ENCODE peak calls at places on chromosomes 13 and 19, in five cellular contexts. V is endodermal cell; Y is CD8-positive, alpha-beta T cell; X is Peyer's patch; L is cardiac muscle cell. D is an unnamed sample. For H3K27me3, the result is how much of the 10 kb centered on the place peaks cover.

GRCh38 chr13:48749699-48750473 is 96.2 kb downstream of the CYSLTR2 start:
- DNase-seq in Y (peak), V (peak), X (peak), L (peak), D (peak)

GRCh38 chr13:35714096-35714495 is 237.6 kb upstream of the MAB21L1 start:
- DNase-seq in Y (no peak), V (no peak), L (no peak), X (no peak), D (no peak)

GRCh38 chr19:8486661-8487136 is 15.7 kb downstream of the PRAM1 start:
- DNase-seq in Y (no peak), X (no peak), L (no peak), V (no peak), D (no peak)

GRCh38 chr19:29851769-29852521 is 40.2 kb downstream of the CCNE1 start:
- DNase-seq in V (peak), L (no peak), Y (no peak), X (no peak), D (no peak)

GRCh38 chr13:43044720-43045301 is 21.4 kb downstream of the DNAJC15 start:
- DNase-seq in V (no peak), L (no peak), X (no peak), Y (no peak), D (no peak)

GRCh38 chr13:30751183-30751933 is 16.0 kb downstream of the ALOX5AP start:
- DNase-seq in V (no peak), L (no peak), X (no peak), Y (no peak), D (no peak)

GRCh38 chr19:40223135-40223822 is 3.2 kb downstream of the CCNP start:
- DNase-seq in V (peak), L (no peak), Y (no peak), X (peak), D (peak)

GRCh38 chr13:97254809-97255208 is 32.7 kb downstream of the MBNL2 start:
- DNase-seq in V (no peak), X (no peak), Y (no peak), L (no peak), D (no peak)

GRCh38 chr13:25811506-25811905 is 240.3 kb downstream of the SHISA2 start:
- DNase-seq in X (no peak), L (no peak), Y (no peak), V (no peak), D (no peak)

GRCh38 chr19:1333789-1334188 is 48.1 kb downstream of the EFNA2 start:
- DNase-seq in X (no peak), L (no peak), V (no peak), Y (no peak), D (no peak)

GRCh38 chr13:64709079-64709478 is 2521.1 kb downstream of the PCDH9 start:
- DNase-seq in V (no peak), L (no peak), Y (no peak), X (no peak), D (no peak)

GRCh38 chr13:92842145-92842544 is 384.5 kb upstream of the GPC6 start:
- DNase-seq in V (no peak), L (peak), X (no peak), Y (no peak), D (no peak)

GRCh38 chr13:114068723-114069322 is 63.6 kb downstream of the RASA3 start:
- DNase-seq in L (peak), Y (no peak), V (no peak), X (no peak), D (no peak)

GRCh38 chr13:113964251-113964995 is 9.5 kb downstream of the C13orf46 start:
- DNase-seq in X (no peak), L (no peak), Y (no peak), V (no peak), D (peak)

GRCh38 chr13:70080030-70080429 is 27.6 kb upstream of the ATXN8OS start:
- DNase-seq in X (no peak), L (no peak), V (no peak), Y (no peak), D (no peak)

GRCh38 chr19:14385492-14385891 is 4.2 kb downstream of the ADGRE5 start:
- DNase-seq in X (no peak), L (no peak), V (no peak), Y (peak), D (no peak)

GRCh38 chr19:14383556-14383897 is 2.3 kb downstream of the ADGRE5 start:
- DNase-seq in X (no peak), V (no peak), Y (no peak), L (peak), D (no peak)

GRCh38 chr19:14383898-14384669 is 2.8 kb downstream of the ADGRE5 start:
- DNase-seq in V (no peak), X (peak), L (peak), Y (no peak), D (no peak)

GRCh38 chr19:14378890-14379289 is 2.4 kb upstream of the ADGRE5 start:
- DNase-seq in L (no peak), Y (no peak), V (no peak), X (no peak), D (no peak)

DNA sequence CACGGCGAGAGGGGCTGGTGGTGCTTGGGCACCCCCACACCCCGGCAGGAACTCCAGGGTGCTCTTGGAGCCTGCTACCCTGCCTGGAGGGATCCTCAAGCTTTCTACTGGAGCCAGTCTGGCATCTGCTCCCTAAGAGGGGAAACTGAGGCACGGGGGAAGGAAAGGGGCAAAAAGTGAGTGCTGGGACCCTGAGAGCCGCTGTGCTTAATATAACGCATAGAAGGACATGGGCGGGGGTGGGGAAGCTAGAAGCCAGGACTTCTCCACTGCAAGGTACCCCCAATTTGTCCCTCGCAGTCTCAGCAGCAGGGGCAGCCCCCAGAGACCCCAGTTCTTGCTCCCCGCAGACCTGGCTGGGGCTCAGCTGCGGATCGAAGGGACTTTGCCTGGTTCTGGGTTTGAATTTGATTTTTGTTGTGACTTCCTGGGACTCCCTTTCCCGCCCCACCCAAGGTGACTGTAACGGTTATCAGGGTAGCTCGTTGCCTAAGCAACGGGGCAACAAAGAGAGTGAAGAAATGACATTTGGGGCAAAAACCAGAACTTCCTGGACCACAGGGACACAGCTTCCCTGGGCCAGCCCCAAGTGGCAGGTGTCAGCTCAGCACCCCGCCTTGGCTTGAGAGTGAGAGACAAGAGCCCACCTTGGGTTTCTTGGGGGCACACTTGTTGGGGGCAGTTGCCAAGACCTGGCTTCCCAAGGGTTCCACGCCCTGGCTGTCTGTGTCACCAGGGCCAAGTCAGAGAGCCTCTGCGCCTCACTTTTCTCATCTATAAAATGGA is 638 bp downstream of the ADGRE5 start:
- DNase-seq in L (peak), V (no peak), Y (peak), X (peak), D (no peak)
- H3K27me3 ChIP-seq in L (under half), V (under half), Y (under half), X (under half), D (under half)

GRCh38 chr19:38417544-38418506 is 8.2 kb downstream of the RASGRP4 start:
- DNase-seq in X (peak), Y (peak), L (peak), V (peak), D (no peak)
- TF ChIP-seq CTCF in X (no peak), Y (no peak), L (no peak), V (peak), D (no peak)

GRCh38 chr19:16071072-16071691 is 5.1 kb upstream of the TPM4 start:
- DNase-seq in V (no peak), Y (no peak), X (no peak), L (no peak), D (no peak)
- H3K27me3 ChIP-seq in V (under half), Y (under half), X (under half), L (under half), D (under half)

GRCh38 chr19:18427752-18428131 is 8.5 kb downstream of the SSBP4 start:
- DNase-seq in V (no peak), L (no peak), Y (no peak), X (no peak), D (no peak)

GRCh38 chr19:18430417-18431144 is 7.4 kb downstream of the ISYNA1 start:
- DNase-seq in L (no peak), Y (no peak), X (no peak), V (no peak), D (no peak)

GRCh38 chr19:18428173-18428836 is 9.1 kb downstream of the SSBP4 start:
- DNase-seq in Y (no peak), V (no peak), L (no peak), X (no peak), D (no peak)

GRCh38 chr19:18429717-18430416 is 8.1 kb downstream of the ISYNA1 start:
- DNase-seq in X (no peak), L (no peak), Y (no peak), V (peak), D (no peak)

DNA sequence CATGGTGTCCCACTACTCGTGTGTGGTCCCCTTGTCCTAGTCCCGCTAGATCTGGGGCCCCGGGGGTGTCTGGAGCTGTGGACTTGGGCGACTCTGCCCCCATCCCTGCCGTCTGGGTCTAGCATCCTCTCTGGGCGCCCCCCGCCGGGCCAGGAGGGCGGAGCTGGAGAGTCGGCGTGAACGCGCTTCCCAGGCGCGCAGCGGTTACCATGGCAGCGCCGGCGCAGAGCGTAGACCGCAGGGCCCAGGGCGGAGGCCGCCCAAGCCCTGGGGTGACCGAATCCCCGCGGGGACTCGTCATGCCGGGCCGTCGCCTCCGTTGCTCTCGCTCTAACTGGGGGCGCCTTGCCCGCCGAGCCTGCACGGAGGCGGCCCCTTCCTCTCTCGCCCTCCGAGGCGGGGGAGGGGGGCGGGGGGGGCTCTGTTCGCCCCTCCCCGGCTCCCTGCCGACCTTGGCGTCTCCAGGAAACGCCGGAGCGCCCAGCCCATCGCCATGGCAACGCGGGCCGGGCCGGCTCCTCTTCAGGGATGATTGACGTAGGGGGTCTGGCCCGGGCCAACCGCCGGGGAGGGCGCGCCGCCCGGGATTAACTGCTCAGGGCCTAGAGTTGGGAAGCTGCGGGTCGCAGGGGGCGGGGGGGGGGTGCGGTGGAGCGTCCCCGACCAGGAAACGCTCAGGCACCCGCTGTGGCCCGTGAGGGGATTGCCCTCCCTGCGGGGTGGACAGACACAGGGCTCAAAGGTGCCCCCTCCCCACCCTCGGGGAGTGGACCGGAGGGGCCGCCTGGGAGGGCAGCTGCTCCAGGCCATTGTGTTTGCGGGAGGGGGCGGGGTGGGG is 8.9 kb downstream of the ISYNA1 start:
- DNase-seq in Y (peak), L (peak), V (peak), X (peak), D (no peak)
- TF ChIP-seq CTCF in Y (no peak), L (no peak), V (no peak), X (no peak), D (no peak)

DNA sequence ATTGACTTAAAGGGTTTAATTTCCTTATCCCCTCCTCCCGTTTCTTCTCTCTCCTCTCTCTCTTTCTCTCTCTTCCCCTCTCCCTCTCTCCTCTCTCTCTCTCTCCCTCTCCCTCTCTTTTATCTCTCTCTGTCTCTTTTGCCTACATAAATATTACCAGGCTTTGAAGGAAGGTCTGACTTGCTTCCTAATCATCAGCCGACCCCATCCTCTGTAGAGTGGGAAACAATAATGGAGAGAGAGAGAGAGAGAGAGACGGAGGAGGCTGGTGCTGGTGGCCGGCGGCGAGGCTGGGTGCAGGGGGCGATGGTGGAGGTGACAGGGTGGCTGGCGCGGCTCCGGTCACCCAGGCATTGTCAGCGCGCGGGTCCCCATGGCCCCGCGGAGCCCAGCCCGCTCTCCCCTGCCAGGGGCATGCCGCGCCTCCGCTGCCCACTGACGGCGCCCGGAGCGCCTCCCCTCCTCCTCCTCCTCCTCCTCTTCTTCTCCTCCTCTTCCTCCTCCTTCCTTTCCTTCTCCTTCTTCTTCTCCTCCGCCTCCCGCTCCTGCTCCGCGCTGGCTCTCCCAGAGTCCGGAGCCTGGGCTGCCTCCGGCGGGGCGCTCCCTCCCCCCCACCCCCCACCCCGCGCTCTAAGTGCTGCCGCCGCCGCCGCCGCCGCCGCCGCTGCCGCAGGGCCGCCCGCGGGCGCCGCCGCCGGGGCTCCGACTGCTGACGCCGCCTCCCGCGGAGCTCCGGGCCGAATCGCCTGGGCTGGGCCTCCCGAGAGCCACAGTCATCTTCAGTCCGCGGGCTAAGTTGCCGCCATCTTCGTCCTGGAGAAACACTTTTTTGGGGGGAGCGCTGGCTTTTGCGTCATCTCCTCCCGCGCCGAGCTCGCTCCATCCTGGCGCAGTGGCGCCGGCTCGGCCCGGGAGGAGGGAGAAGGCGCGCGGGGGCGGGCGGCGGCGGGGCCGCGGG is 348.4 kb downstream of the LIG4 start:
- DNase-seq in V (peak), Y (no peak), L (peak), X (no peak), D (no peak)
- H3K27me3 ChIP-seq in V (under half), Y (under half), L (under half), X (under half), D (half or more)

D was measured in RWPE2.